ENCODE peak calls at places on chromosomes 3 and 15, in seven cellular contexts. One of them, this sample, is unnamed.

GRCh38 chr3:180595536-180595935 is 6.4 kb upstream of the TTC14 start:
- DNase-seq in fibroblast of mammary gland: no peak
- DNase-seq in NCI-H1092 treated with DMSO at 0.1 percent for 48 hours: no peak
- DNase-seq in A549: no peak
- DNase-seq in GM23338: no peak
- DNase-seq in stimulated activated CD8-positive, alpha-beta memory T cell treated with anti-CD3 and anti-CD28 coated beads, Interleukin-2, amount 100 ng/mL, for 48 hours: no peak
- DNase-seq in foreskin keratinocyte: no peak
- DNase-seq in this sample: no peak

GRCh38 chr15:74170845-74171578 is 2.5 kb upstream of the ISLR start:
- DNase-seq in fibroblast of mammary gland: no peak
- DNase-seq in NCI-H1092 treated with DMSO at 0.1 percent for 48 hours: no peak
- DNase-seq in A549: no peak
- DNase-seq in GM23338: no peak
- DNase-seq in stimulated activated CD8-positive, alpha-beta memory T cell treated with anti-CD3 and anti-CD28 coated beads, Interleukin-2, amount 100 ng/mL, for 48 hours: no peak
- DNase-seq in foreskin keratinocyte: no peak
- DNase-seq in this sample: no peak

GRCh38 chr3:15781637-15782402 is 16.0 kb downstream of the ANKRD28 start:
- DNase-seq in fibroblast of mammary gland: peak
- DNase-seq in NCI-H1092 treated with DMSO at 0.1 percent for 48 hours: no peak
- DNase-seq in A549: no peak
- DNase-seq in GM23338: no peak
- DNase-seq in stimulated activated CD8-positive, alpha-beta memory T cell treated with anti-CD3 and anti-CD28 coated beads, Interleukin-2, amount 100 ng/mL, for 48 hours: no peak
- DNase-seq in foreskin keratinocyte: peak
- DNase-seq in this sample: no peak

GRCh38 chr3:54003136-54003535 is 111.5 kb upstream of the SELENOK start:
- DNase-seq in fibroblast of mammary gland: no peak
- DNase-seq in NCI-H1092 treated with DMSO at 0.1 percent for 48 hours: no peak
- DNase-seq in A549: no peak
- DNase-seq in GM23338: no peak
- DNase-seq in stimulated activated CD8-positive, alpha-beta memory T cell treated with anti-CD3 and anti-CD28 coated beads, Interleukin-2, amount 100 ng/mL, for 48 hours: no peak
- DNase-seq in foreskin keratinocyte: no peak
- DNase-seq in this sample: no peak

GRCh38 chr3:46564190-46565112 is 1.7 kb downstream of the LRRC2 start:
- DNase-seq in fibroblast of mammary gland: no peak
- DNase-seq in NCI-H1092 treated with DMSO at 0.1 percent for 48 hours: no peak
- DNase-seq in A549: no peak
- DNase-seq in GM23338: no peak
- DNase-seq in stimulated activated CD8-positive, alpha-beta memory T cell treated with anti-CD3 and anti-CD28 coated beads, Interleukin-2, amount 100 ng/mL, for 48 hours: no peak
- DNase-seq in foreskin keratinocyte: no peak
- DNase-seq in this sample: no peak

GRCh38 chr15:46014532-46014931 is 379.7 kb downstream of the SQOR start:
- DNase-seq in fibroblast of mammary gland: no peak
- DNase-seq in NCI-H1092 treated with DMSO at 0.1 percent for 48 hours: no peak
- DNase-seq in A549: no peak
- DNase-seq in GM23338: no peak
- DNase-seq in stimulated activated CD8-positive, alpha-beta memory T cell treated with anti-CD3 and anti-CD28 coated beads, Interleukin-2, amount 100 ng/mL, for 48 hours: no peak
- DNase-seq in foreskin keratinocyte: no peak
- DNase-seq in this sample: no peak

GRCh38 chr3:119463171-119464169 is at the start of gene TMEM39A:
- DNase-seq in fibroblast of mammary gland: peak
- DNase-seq in NCI-H1092 treated with DMSO at 0.1 percent for 48 hours: peak
- DNase-seq in A549: peak
- DNase-seq in GM23338: peak
- DNase-seq in stimulated activated CD8-positive, alpha-beta memory T cell treated with anti-CD3 and anti-CD28 coated beads, Interleukin-2, amount 100 ng/mL, for 48 hours: peak
- DNase-seq in foreskin keratinocyte: peak
- DNase-seq in this sample: peak

GRCh38 chr3:65625310-65625709 is 413.4 kb downstream of the MAGI1 start:
- DNase-seq in fibroblast of mammary gland: no peak
- DNase-seq in NCI-H1092 treated with DMSO at 0.1 percent for 48 hours: no peak
- DNase-seq in A549: no peak
- DNase-seq in GM23338: no peak
- DNase-seq in stimulated activated CD8-positive, alpha-beta memory T cell treated with anti-CD3 and anti-CD28 coated beads, Interleukin-2, amount 100 ng/mL, for 48 hours: no peak
- DNase-seq in foreskin keratinocyte: no peak
- DNase-seq in this sample: no peak

GRCh38 chr15:92451225-92451825 is 57.6 kb downstream of the ST8SIA2 start:
- DNase-seq in fibroblast of mammary gland: peak
- DNase-seq in NCI-H1092 treated with DMSO at 0.1 percent for 48 hours: no peak
- DNase-seq in A549: peak
- DNase-seq in GM23338: no peak
- DNase-seq in stimulated activated CD8-positive, alpha-beta memory T cell treated with anti-CD3 and anti-CD28 coated beads, Interleukin-2, amount 100 ng/mL, for 48 hours: no peak
- DNase-seq in foreskin keratinocyte: peak
- DNase-seq in this sample: no peak

GRCh38 chr3:140537075-140537474 is 140.8 kb upstream of the TRIM42 start:
- DNase-seq in fibroblast of mammary gland: no peak
- DNase-seq in NCI-H1092 treated with DMSO at 0.1 percent for 48 hours: peak
- DNase-seq in A549: no peak
- DNase-seq in GM23338: no peak
- DNase-seq in stimulated activated CD8-positive, alpha-beta memory T cell treated with anti-CD3 and anti-CD28 coated beads, Interleukin-2, amount 100 ng/mL, for 48 hours: no peak
- DNase-seq in foreskin keratinocyte: no peak
- DNase-seq in this sample: no peak

GRCh38 chr3:25826510-25826909 is 36.6 kb downstream of the OXSM start:
- DNase-seq in fibroblast of mammary gland: no peak
- DNase-seq in NCI-H1092 treated with DMSO at 0.1 percent for 48 hours: no peak
- DNase-seq in A549: no peak
- DNase-seq in GM23338: no peak
- DNase-seq in stimulated activated CD8-positive, alpha-beta memory T cell treated with anti-CD3 and anti-CD28 coated beads, Interleukin-2, amount 100 ng/mL, for 48 hours: no peak
- DNase-seq in foreskin keratinocyte: no peak
- DNase-seq in this sample: no peak

GRCh38 chr15:47293763-47294162 is 423.5 kb upstream of the SEMA6D start:
- DNase-seq in fibroblast of mammary gland: peak
- DNase-seq in NCI-H1092 treated with DMSO at 0.1 percent for 48 hours: no peak
- DNase-seq in A549: no peak
- DNase-seq in GM23338: peak
- DNase-seq in stimulated activated CD8-positive, alpha-beta memory T cell treated with anti-CD3 and anti-CD28 coated beads, Interleukin-2, amount 100 ng/mL, for 48 hours: no peak
- DNase-seq in foreskin keratinocyte: peak
- DNase-seq in this sample: no peak

This sample was measured in HuH-7.